ENCODE peak calls at places on chromosomes 2 and 18, in ten cellular contexts. M is anterior cingulate cortex, N is smooth muscle cell of the brain vasculature, V is dermis blood vessel endothelial cell, E is K562, S is activated B cell treated with CpG ODN at 0.5 μM for 24 hours, D is neuronal stem cell, B is hippocampal formation, O is Panc1, A is NCI-H526. C is an unnamed sample.

GRCh38 chr2:18362696-18363095 is 197.8 kb downstream of the RDH14 start:
- DNase-seq in M (no peak), N (no peak), V (no peak), E (no peak), S (no peak), D (no peak), B (no peak), O (no peak), A (no peak), C (peak)

GRCh38 chr2:647003-647560 is 30.1 kb downstream of the TMEM18 start:
- DNase-seq in M (no peak), N (no peak), V (no peak), E (no peak), S (no peak), D (no peak), B (no peak), O (no peak), A (no peak), C (no peak)

GRCh38 chr18:5397102-5397501 is 101.6 kb upstream of the ZBTB14 start:
- DNase-seq in M (no peak), N (no peak), V (no peak), E (no peak), S (no peak), D (no peak), B (no peak), O (no peak), A (no peak), C (no peak)

GRCh38 chr2:159867557-159868330 is 69.7 kb upstream of the CD302 start:
- DNase-seq in M (no peak), N (no peak), V (no peak), E (no peak), S (no peak), D (no peak), B (no peak), O (no peak), A (no peak), C (no peak)

GRCh38 chr2:36456227-36456788 is 100.7 kb downstream of the CRIM1 start:
- DNase-seq in M (peak), N (no peak), V (peak), E (no peak), S (no peak), D (no peak), B (no peak), O (no peak), A (no peak), C (peak)

GRCh38 chr2:174158003-174158402 is 90.3 kb downstream of the OLA1 start:
- DNase-seq in M (no peak), N (no peak), V (peak), E (peak), S (no peak), D (peak), B (no peak), O (no peak), A (peak), C (peak)

GRCh38 chr2:23293063-23293462 is 91.9 kb upstream of the KLHL29 start:
- DNase-seq in M (no peak), N (no peak), V (no peak), E (no peak), S (no peak), D (no peak), B (no peak), O (no peak), A (no peak), C (peak)

GRCh38 chr2:10007440-10007839 is 35.9 kb upstream of the KLF11 start:
- DNase-seq in M (no peak), N (no peak), V (no peak), E (no peak), S (no peak), D (no peak), B (no peak), O (no peak), A (no peak), C (peak)

GRCh38 chr2:11111811-11112425 is 43.3 kb upstream of the SLC66A3 start:
- DNase-seq in M (no peak), N (no peak), V (no peak), E (no peak), S (no peak), D (no peak), B (no peak), O (no peak), A (peak), C (no peak)

GRCh38 chr2:69615969-69616368 is 27.6 kb downstream of the AAK1 start:
- DNase-seq in M (no peak), N (no peak), V (no peak), E (no peak), S (no peak), D (no peak), B (no peak), O (no peak), A (no peak), C (no peak)

GRCh38 chr18:54939375-54939917 is 19.8 kb downstream of the CCDC68 start:
- DNase-seq in M (no peak), N (no peak), V (no peak), E (no peak), S (no peak), D (no peak), B (no peak), O (no peak), A (no peak), C (no peak)

GRCh38 chr2:61247204-61247812 is 85.3 kb downstream of the C2orf74 start:
- DNase-seq in M (no peak), N (no peak), V (no peak), E (no peak), S (no peak), D (no peak), B (no peak), O (no peak), A (no peak), C (peak)

GRCh38 chr2:158953454-158953853 is 15.0 kb upstream of the TANC1 start:
- DNase-seq in M (no peak), N (no peak), V (peak), E (no peak), S (no peak), D (no peak), B (no peak), O (no peak), A (no peak), C (peak)

GRCh38 chr2:173150963-173151362 is 75.3 kb downstream of the MAP3K20 start:
- DNase-seq in M (no peak), N (no peak), V (no peak), E (no peak), S (no peak), D (no peak), B (no peak), O (no peak), A (no peak), C (no peak)

GRCh38 chr18:40037386-40037785 is 1917.6 kb upstream of the PIK3C3 start:
- DNase-seq in M (no peak), N (no peak), V (no peak), E (no peak), S (no peak), D (no peak), B (no peak), O (no peak), A (no peak), C (no peak)

GRCh38 chr18:45879681-45880655 is 54.5 kb downstream of the SIGLEC15 start:
- DNase-seq in M (peak), N (peak), V (peak), E (peak), S (peak), D (peak), B (peak), O (peak), A (peak), C (peak)

GRCh38 chr2:45728458-45728942 is 77.0 kb downstream of the PRKCE start:
- DNase-seq in M (no peak), N (no peak), V (no peak), E (no peak), S (peak), D (no peak), B (no peak), O (no peak), A (no peak), C (no peak)

GRCh38 chr2:155714983-155715382 is 617.5 kb downstream of the NR4A2 start:
- DNase-seq in M (no peak), N (no peak), V (no peak), E (no peak), S (no peak), D (no peak), B (peak), O (no peak), A (no peak), C (no peak)

GRCh38 chr18:11008544-11008943 is 140.8 kb downstream of the PIEZO2 start:
- DNase-seq in M (no peak), N (no peak), V (no peak), E (no peak), S (no peak), D (no peak), B (no peak), O (no peak), A (no peak), C (no peak)

GRCh38 chr18:49031511-49032188 is 80.9 kb upstream of the SMAD7 start:
- DNase-seq in M (no peak), N (no peak), V (no peak), E (no peak), S (no peak), D (no peak), B (no peak), O (no peak), A (no peak), C (no peak)

GRCh38 chr2:56680971-56681631 is 497.3 kb downstream of the CCDC85A start:
- DNase-seq in M (no peak), N (no peak), V (peak), E (no peak), S (no peak), D (no peak), B (no peak), O (no peak), A (no peak), C (peak)

GRCh38 chr2:229297284-229297683 is 26.2 kb upstream of the PID1 start:
- DNase-seq in M (no peak), N (no peak), V (no peak), E (no peak), S (no peak), D (no peak), B (no peak), O (no peak), A (no peak), C (peak)

GRCh38 chr2:220076734-220077133 is 449.3 kb downstream of the SLC4A3 start:
- DNase-seq in M (no peak), N (peak), V (no peak), E (no peak), S (no peak), D (no peak), B (no peak), O (no peak), A (peak), C (peak)

GRCh38 chr2:52844701-52845423 is 922.7 kb upstream of the CHAC2 start:
- DNase-seq in M (no peak), N (no peak), V (no peak), E (no peak), S (no peak), D (no peak), B (no peak), O (no peak), A (no peak), C (no peak)

GRCh38 chr2:21256006-21256405 is 132.2 kb downstream of the TDRD15 start:
- DNase-seq in M (peak), N (peak), V (peak), E (peak), S (no peak), D (no peak), B (peak), O (no peak), A (peak), C (no peak)

GRCh38 chr2:184824597-184824996 is 226.3 kb downstream of the ZNF804A start:
- DNase-seq in M (no peak), N (no peak), V (no peak), E (no peak), S (no peak), D (no peak), B (no peak), O (no peak), A (no peak), C (no peak)

GRCh38 chr2:101341421-101341820 is 32.9 kb upstream of the RNF149 start:
- DNase-seq in M (no peak), N (no peak), V (peak), E (peak), S (no peak), D (no peak), B (no peak), O (no peak), A (no peak), C (no peak)

GRCh38 chr2:74516070-74516633 is 1.9 kb downstream of the TLX2 start:
- DNase-seq in M (no peak), N (no peak), V (peak), E (peak), S (peak), D (no peak), B (no peak), O (no peak), A (peak), C (peak)

GRCh38 chr18:54946149-54946581 is 13.1 kb downstream of the CCDC68 start:
- DNase-seq in M (no peak), N (no peak), V (peak), E (peak), S (no peak), D (no peak), B (no peak), O (no peak), A (peak), C (peak)

GRCh38 chr18:9475643-9476580 is 599 bp downstream of the RALBP1 start:
- DNase-seq in M (no peak), N (no peak), V (peak), E (peak), S (no peak), D (no peak), B (no peak), O (no peak), A (peak), C (peak)

GRCh38 chr2:144230452-144231085 is 289.4 kb downstream of the ZEB2 start:
- DNase-seq in M (no peak), N (no peak), V (peak), E (peak), S (no peak), D (no peak), B (no peak), O (no peak), A (no peak), C (peak)

GRCh38 chr2:209468796-209469325 is 45.0 kb downstream of the MAP2 start:
- DNase-seq in M (no peak), N (no peak), V (no peak), E (no peak), S (no peak), D (no peak), B (no peak), O (no peak), A (no peak), C (no peak)

GRCh38 chr2:75289771-75290170 is 90.5 kb upstream of the TACR1 start:
- DNase-seq in M (no peak), N (no peak), V (no peak), E (no peak), S (no peak), D (no peak), B (no peak), O (no peak), A (no peak), C (peak)

GRCh38 chr2:12501469-12502147 is 215.1 kb upstream of the TRIB2 start:
- DNase-seq in M (no peak), N (no peak), V (peak), E (no peak), S (peak), D (no peak), B (no peak), O (no peak), A (no peak), C (peak)

GRCh38 chr2:19559596-19560240 is 201.3 kb upstream of the OSR1 start:
- DNase-seq in M (no peak), N (no peak), V (no peak), E (no peak), S (no peak), D (no peak), B (no peak), O (no peak), A (peak), C (no peak)

GRCh38 chr18:13672657-13673056 is 53.7 kb downstream of the FAM210A start:
- DNase-seq in M (no peak), N (no peak), V (no peak), E (no peak), S (no peak), D (no peak), B (no peak), O (no peak), A (no peak), C (no peak)

GRCh38 chr18:73023975-73024374 is 156.2 kb upstream of the NETO1 start:
- DNase-seq in M (no peak), N (no peak), V (no peak), E (no peak), S (no peak), D (no peak), B (no peak), O (no peak), A (no peak), C (no peak)

GRCh38 chr2:191800874-191801273 is 46.0 kb downstream of the CAVIN2 start:
- DNase-seq in M (no peak), N (no peak), V (no peak), E (no peak), S (no peak), D (no peak), B (no peak), O (no peak), A (no peak), C (no peak)

GRCh38 chr2:88053301-88053700 is 2.3 kb downstream of the KRCC1 start:
- DNase-seq in M (no peak), N (no peak), V (no peak), E (no peak), S (no peak), D (no peak), B (no peak), O (no peak), A (no peak), C (peak)

GRCh38 chr2:217798743-217799552 is 203.8 kb downstream of the TNS1 start:
- DNase-seq in M (no peak), N (no peak), V (no peak), E (no peak), S (no peak), D (no peak), B (no peak), O (no peak), A (no peak), C (no peak)

C was measured in GM23248.